ENCODE peak calls at places on chromosomes 16 and 17, in four cellular contexts. B is cardiac fibroblast, H is AG04450, T is bronchial epithelial cell. Y is an unnamed sample.

GRCh38 chr16:90020838-90021382 is 1.7 kb upstream of the DBNDD1 start:
- DNase-seq in B (no peak), H (peak), T (no peak), Y (no peak)

GRCh38 chr17:3678095-3678820 is 9.6 kb downstream of the EMC6 start:
- DNase-seq in B (no peak), H (no peak), T (no peak), Y (no peak)

GRCh38 chr17:80772906-80773242 is 218.8 kb upstream of the CHMP6 start:
- DNase-seq in B (no peak), H (no peak), T (no peak), Y (no peak)

GRCh38 chr16:83137326-83137770 is 510.6 kb downstream of the CDH13 start:
- DNase-seq in B (peak), H (peak), T (peak), Y (no peak)

GRCh38 chr17:8164815-8165131 is 2.0 kb upstream of the VAMP2 start:
- DNase-seq in B (no peak), H (no peak), T (no peak), Y (peak)

GRCh38 chr16:46549477-46549876 is 71.7 kb downstream of the SHCBP1 start:
- DNase-seq in B (no peak), H (no peak), T (no peak), Y (no peak)

GRCh38 chr17:73064084-73064938 is 28.2 kb downstream of the SLC39A11 start:
- DNase-seq in B (no peak), H (no peak), T (no peak), Y (no peak)

GRCh38 chr16:6482861-6483530 is 849.6 kb upstream of the RBFOX1 start:
- DNase-seq in B (no peak), H (no peak), T (no peak), Y (no peak)

GRCh38 chr17:74682442-74683190 is 30.1 kb downstream of the CD300LF start:
- DNase-seq in B (no peak), H (no peak), T (no peak), Y (no peak)

GRCh38 chr16:3640207-3640606 is 14.3 kb upstream of the DNASE1 start:
- DNase-seq in B (no peak), H (no peak), T (no peak), Y (no peak)

GRCh38 chr17:65346166-65346565 is 209.0 kb downstream of the RGS9 start:
- DNase-seq in B (no peak), H (no peak), T (no peak), Y (no peak)

Y was measured in left ventricle myocardium inferior.